ENCODE peak calls at places on chromosome 13, in five cellular contexts. X is stimulated activated CD4-positive, alpha-beta T cell treated with anti-CD3 and anti-CD28 coated beads, Interleukin-1b, Interleukin-23, amount 100 ng/mL, for 24 hours; K is dermis blood vessel endothelial cell; H is transverse colon; Q is A549. V is an unnamed sample.

GRCh38 chr13:107205318-107206112 is 637.6 kb upstream of the ARGLU1 start:
- DNase-seq in X (peak; percentile 25), K (peak; percentile 85), H (peak; percentile 61), Q (peak; percentile 19), V (peak; percentile 66)

GRCh38 chr13:41995946-41996345 is 35.0 kb upstream of the VWA8 start:
- DNase-seq in X (peak; percentile 2), K (no peak), H (no peak), Q (no peak), V (peak; percentile 14)

GRCh38 chr13:113970810-113971470 is 2.9 kb downstream of the C13orf46 start:
- DNase-seq in X (no peak), K (no peak), H (peak; percentile 75), Q (no peak), V (peak; percentile 95)

GRCh38 chr13:100517135-100517534 is 71.5 kb downstream of the GGACT start:
- DNase-seq in X (no peak), K (peak; percentile 39), H (peak; percentile 68), Q (peak; percentile 18), V (peak; percentile 70)

GRCh38 chr13:19596960-19597361 is 35.6 kb upstream of the TPTE2 start:
- DNase-seq in X (no peak), K (peak; percentile 22), H (no peak), Q (peak; percentile 68), V (no peak)

GRCh38 chr13:58955546-58956385 is 1208.0 kb downstream of the DIAPH3 start:
- DNase-seq in X (no peak), K (no peak), H (no peak), Q (no peak), V (no peak)

GRCh38 chr13:105634059-105634458 is 901.4 kb downstream of the EFNB2 start:
- DNase-seq in X (no peak), K (no peak), H (no peak), Q (no peak), V (no peak)

GRCh38 chr13:99063952-99064351 is 86.1 kb upstream of the DOCK9 start:
- DNase-seq in X (no peak), K (peak; percentile 58), H (no peak), Q (no peak), V (no peak)